ENCODE peak calls at places on chromosome 3, in ten cellular contexts. A, M, X, Y, Z, G, H, C, O and K are unnamed samples.

GRCh38 chr3:99999541-99999940 is 114.8 kb downstream of the FILIP1L start:
- DNase-seq in A (no peak), M (no peak), X (no peak), Y (no peak), Z (no peak), G (no peak), H (no peak), C (no peak), O (no peak), K (no peak)

GRCh38 chr3:31953091-31953490 is 28.0 kb downstream of the OSBPL10 start:
- DNase-seq in A (no peak), M (no peak), X (no peak), Y (no peak), Z (peak), G (no peak), H (peak), C (no peak), O (no peak), K (no peak)

GRCh38 chr3:45665101-45665572 is 24.1 kb upstream of the SACM1L start:
- DNase-seq in A (peak), M (peak), X (peak), Y (no peak), Z (no peak), G (peak), H (peak), C (no peak), O (peak), K (peak)

GRCh38 chr3:166270428-166270827 is 433.2 kb upstream of the BCHE start:
- DNase-seq in A (no peak), M (no peak), X (no peak), Y (no peak), Z (no peak), G (no peak), H (no peak), C (no peak), O (no peak), K (no peak)

GRCh38 chr3:168071535-168071934 is 24.2 kb downstream of the GOLIM4 start:
- DNase-seq in A (no peak), M (no peak), X (no peak), Y (peak), Z (no peak), G (peak), H (no peak), C (peak), O (no peak), K (peak)

GRCh38 chr3:179015551-179016020 is 56.0 kb downstream of the ZMAT3 start:
- DNase-seq in A (peak), M (no peak), X (peak), Y (peak), Z (no peak), G (peak), H (peak), C (peak), O (peak), K (peak)

GRCh38 chr3:37558580-37558979 is 303.1 kb upstream of the CTDSPL start:
- DNase-seq in A (no peak), M (no peak), X (no peak), Y (no peak), Z (no peak), G (no peak), H (no peak), C (no peak), O (no peak), K (no peak)

GRCh38 chr3:141431411-141432378 is 55.1 kb upstream of the RASA2 start:
- DNase-seq in A (no peak), M (no peak), X (no peak), Y (no peak), Z (no peak), G (no peak), H (no peak), C (no peak), O (no peak), K (no peak)

GRCh38 chr3:43522702-43523362 is 99.0 kb downstream of the ANO10 start:
- DNase-seq in A (no peak), M (no peak), X (no peak), Y (peak), Z (no peak), G (peak), H (no peak), C (no peak), O (no peak), K (no peak)

GRCh38 chr3:193594946-193595689 is 2.1 kb downstream of the OPA1 start:
- DNase-seq in A (no peak), M (no peak), X (no peak), Y (peak), Z (no peak), G (no peak), H (no peak), C (no peak), O (no peak), K (no peak)

GRCh38 chr3:43379343-43379742 is 93.0 kb downstream of the SNRK start:
- DNase-seq in A (no peak), M (no peak), X (no peak), Y (peak), Z (peak), G (no peak), H (no peak), C (no peak), O (no peak), K (no peak)

GRCh38 chr3:98890181-98890882 is 11.2 kb downstream of the DCBLD2 start:
- DNase-seq in A (no peak), M (no peak), X (no peak), Y (peak), Z (no peak), G (no peak), H (no peak), C (no peak), O (no peak), K (no peak)

GRCh38 chr3:7999363-7999762 is 502.3 kb upstream of the LMCD1 start:
- DNase-seq in A (no peak), M (peak), X (peak), Y (peak), Z (no peak), G (no peak), H (no peak), C (no peak), O (no peak), K (peak)

GRCh38 chr3:185070491-185071335 is 82.1 kb downstream of the C3orf70 start:
- DNase-seq in A (no peak), M (peak), X (peak), Y (peak), Z (no peak), G (peak), H (peak), C (no peak), O (no peak), K (peak)

GRCh38 chr3:166190360-166190759 is 353.1 kb upstream of the BCHE start:
- DNase-seq in A (no peak), M (no peak), X (no peak), Y (peak), Z (no peak), G (peak), H (no peak), C (peak), O (no peak), K (peak)

GRCh38 chr3:182784542-182784941 is 8.8 kb upstream of the ATP11B start:
- DNase-seq in A (no peak), M (no peak), X (no peak), Y (no peak), Z (no peak), G (no peak), H (no peak), C (no peak), O (no peak), K (no peak)

GRCh38 chr3:27545061-27545460 is 60.9 kb upstream of the SLC4A7 start:
- DNase-seq in A (no peak), M (no peak), X (no peak), Y (peak), Z (no peak), G (no peak), H (no peak), C (no peak), O (no peak), K (no peak)

GRCh38 chr3:37988931-37989525 is 1.6 kb upstream of the VILL start:
- DNase-seq in A (no peak), M (no peak), X (no peak), Y (no peak), Z (no peak), G (no peak), H (no peak), C (no peak), O (no peak), K (no peak)

GRCh38 chr3:166362698-166363097 is 525.5 kb upstream of the BCHE start:
- DNase-seq in A (no peak), M (no peak), X (no peak), Y (peak), Z (no peak), G (no peak), H (no peak), C (no peak), O (no peak), K (peak)

GRCh38 chr3:12478326-12478725 is 6.0 kb upstream of the TSEN2 start:
- DNase-seq in A (no peak), M (no peak), X (no peak), Y (no peak), Z (no peak), G (no peak), H (no peak), C (no peak), O (no peak), K (no peak)

GRCh38 chr3:42228796-42229195 is 37.2 kb downstream of the CCK start:
- DNase-seq in A (peak), M (no peak), X (no peak), Y (no peak), Z (no peak), G (peak), H (peak), C (no peak), O (no peak), K (peak)

GRCh38 chr3:59364471-59364870 is 314.6 kb upstream of the CFAP20DC start:
- DNase-seq in A (no peak), M (no peak), X (no peak), Y (peak), Z (no peak), G (no peak), H (no peak), C (no peak), O (no peak), K (no peak)

DNA sequence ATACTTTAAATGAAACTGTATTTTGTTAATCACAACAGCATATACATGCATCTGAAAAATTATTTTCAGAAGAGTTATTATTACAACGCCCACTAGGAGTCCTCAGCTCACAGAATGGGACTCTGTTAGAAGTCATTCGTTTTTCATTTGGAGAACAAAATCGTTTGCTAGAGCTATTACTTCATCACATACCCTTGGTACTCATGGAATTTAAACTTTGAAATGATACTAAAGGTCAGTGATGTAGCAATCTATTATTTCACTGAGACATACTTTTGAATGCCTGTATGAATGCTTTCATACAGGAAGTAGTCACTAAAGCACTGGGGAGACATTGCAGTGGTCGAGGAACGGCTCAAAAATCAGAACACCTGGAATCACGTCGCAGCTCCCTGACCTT is 198.1 kb downstream of the MBNL1 start:
- DNase-seq in A (no peak), M (no peak), X (no peak), Y (peak), Z (no peak), G (peak), H (peak), C (no peak), O (no peak), K (peak)
- TF ChIP-seq CTCF in A (peak), M (peak), X (no peak), Y (peak), Z (peak), G (peak), H (peak), C (peak), O (peak), K (peak)

DNA sequence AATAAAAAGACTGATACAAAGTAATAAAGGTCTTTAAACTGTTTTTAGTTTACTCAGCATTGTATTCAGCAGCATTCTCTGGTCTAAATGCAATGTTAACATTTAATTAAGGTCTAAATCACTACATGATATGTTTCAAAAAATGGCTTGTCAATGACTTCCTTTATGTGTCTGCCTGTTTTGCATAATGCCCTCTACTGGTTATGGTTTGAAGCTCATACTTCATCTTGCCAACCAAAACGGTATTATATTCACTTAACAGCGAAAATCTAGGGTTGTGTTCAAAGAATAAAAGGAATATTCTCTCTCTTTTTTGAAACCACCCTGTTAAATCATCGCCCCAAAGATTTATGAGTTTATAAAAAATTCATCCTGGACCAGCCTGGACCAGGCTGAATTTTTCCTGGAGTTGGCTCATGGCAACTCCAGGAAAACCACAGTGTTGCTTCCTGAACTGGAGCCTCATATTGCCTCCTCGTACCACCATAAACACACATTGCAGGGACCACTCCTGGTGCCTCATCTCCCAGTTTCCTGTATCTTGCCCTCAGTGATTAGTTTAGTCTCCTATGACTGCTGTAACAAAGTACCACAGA is 6.7 kb upstream of the NCEH1 start:
- DNase-seq in A (no peak), M (no peak), X (no peak), Y (no peak), Z (peak), G (peak), H (peak), C (no peak), O (no peak), K (peak)
- TF ChIP-seq CTCF in A (no peak), M (peak), X (no peak), Y (no peak), Z (peak), G (peak), H (peak), C (peak), O (peak), K (peak)

GRCh38 chr3:44529927-44530326 is 25.1 kb upstream of the ZKSCAN7 start:
- DNase-seq in A (no peak), M (no peak), X (peak), Y (no peak), Z (no peak), G (no peak), H (peak), C (no peak), O (no peak), K (peak)
- TF ChIP-seq CTCF in A (peak), M (peak), X (no peak), Y (peak), Z (no peak), G (no peak), H (peak), C (no peak), O (peak), K (no peak)

GRCh38 chr3:69856965-69857364 is 117.7 kb downstream of the MITF start:
- DNase-seq in A (no peak), M (no peak), X (no peak), Y (no peak), Z (no peak), G (no peak), H (no peak), C (no peak), O (no peak), K (no peak)

GRCh38 chr3:69853033-69853432 is 113.8 kb downstream of the MITF start:
- DNase-seq in A (no peak), M (no peak), X (no peak), Y (no peak), Z (no peak), G (no peak), H (no peak), C (no peak), O (no peak), K (no peak)

GRCh38 chr3:69850849-69851248 is 111.6 kb downstream of the MITF start:
- DNase-seq in A (no peak), M (no peak), X (no peak), Y (no peak), Z (no peak), G (no peak), H (no peak), C (no peak), O (no peak), K (no peak)

GRCh38 chr3:69861556-69861955 is 122.3 kb downstream of the MITF start:
- DNase-seq in A (no peak), M (no peak), X (no peak), Y (no peak), Z (no peak), G (no peak), H (no peak), C (no peak), O (no peak), K (no peak)

GRCh38 chr3:69855436-69856162 is 116.3 kb downstream of the MITF start:
- DNase-seq in A (no peak), M (no peak), X (no peak), Y (peak), Z (no peak), G (peak), H (no peak), C (no peak), O (no peak), K (peak)
- TF ChIP-seq CTCF in A (no peak), M (peak), X (no peak), Y (peak), Z (peak), G (peak), H (no peak), C (peak), O (no peak), K (peak)

GRCh38 chr3:10855871-10856662 is 40.0 kb downstream of the SLC6A11 start:
- DNase-seq in A (no peak), M (no peak), X (peak), Y (no peak), Z (no peak), G (peak), H (peak), C (no peak), O (no peak), K (no peak)
- TF ChIP-seq CTCF in A (no peak), M (peak), X (peak), Y (peak), Z (no peak), G (no peak), H (peak), C (peak), O (no peak), K (no peak)

GRCh38 chr3:14411166-14411526 is 8.7 kb downstream of the SLC6A6 start:
- DNase-seq in A (no peak), M (no peak), X (no peak), Y (no peak), Z (no peak), G (peak), H (no peak), C (no peak), O (no peak), K (no peak)

GRCh38 chr3:14413381-14414071 is 11.1 kb downstream of the SLC6A6 start:
- DNase-seq in A (no peak), M (no peak), X (peak), Y (peak), Z (no peak), G (peak), H (no peak), C (no peak), O (no peak), K (peak)

GRCh38 chr3:14412831-14413380 is 10.5 kb downstream of the SLC6A6 start:
- DNase-seq in A (no peak), M (peak), X (peak), Y (no peak), Z (no peak), G (no peak), H (no peak), C (no peak), O (no peak), K (no peak)

GRCh38 chr3:14410501-14411165 is 8.2 kb downstream of the SLC6A6 start:
- DNase-seq in A (no peak), M (no peak), X (no peak), Y (peak), Z (no peak), G (peak), H (peak), C (peak), O (no peak), K (peak)

GRCh38 chr3:14411988-14412387 is 9.6 kb downstream of the SLC6A6 start:
- DNase-seq in A (no peak), M (peak), X (peak), Y (no peak), Z (no peak), G (peak), H (no peak), C (no peak), O (no peak), K (no peak)
- TF ChIP-seq CTCF in A (no peak), M (peak), X (no peak), Y (no peak), Z (no peak), G (no peak), H (no peak), C (peak), O (no peak), K (no peak)

GRCh38 chr3:139457066-139457465 is 19.2 kb downstream of the RBP2 start:
- DNase-seq in A (no peak), M (no peak), X (no peak), Y (peak), Z (no peak), G (no peak), H (no peak), C (no peak), O (no peak), K (no peak)

GRCh38 chr3:139458348-139458747 is 18.0 kb downstream of the RBP2 start:
- DNase-seq in A (no peak), M (no peak), X (no peak), Y (no peak), Z (no peak), G (no peak), H (no peak), C (no peak), O (no peak), K (no peak)

GRCh38 chr3:139456391-139456790 is 19.9 kb downstream of the RBP2 start:
- DNase-seq in A (no peak), M (no peak), X (no peak), Y (no peak), Z (no peak), G (no peak), H (no peak), C (no peak), O (no peak), K (no peak)

GRCh38 chr3:139460096-139460495 is 16.2 kb downstream of the RBP2 start:
- DNase-seq in A (no peak), M (no peak), X (no peak), Y (no peak), Z (no peak), G (no peak), H (no peak), C (no peak), O (no peak), K (no peak)

GRCh38 chr3:139455855-139456254 is 20.5 kb downstream of the RBP2 start:
- DNase-seq in A (no peak), M (no peak), X (no peak), Y (no peak), Z (no peak), G (no peak), H (peak), C (no peak), O (no peak), K (no peak)
- TF ChIP-seq CTCF in A (peak), M (peak), X (peak), Y (no peak), Z (no peak), G (no peak), H (no peak), C (no peak), O (no peak), K (no peak)

DNA sequence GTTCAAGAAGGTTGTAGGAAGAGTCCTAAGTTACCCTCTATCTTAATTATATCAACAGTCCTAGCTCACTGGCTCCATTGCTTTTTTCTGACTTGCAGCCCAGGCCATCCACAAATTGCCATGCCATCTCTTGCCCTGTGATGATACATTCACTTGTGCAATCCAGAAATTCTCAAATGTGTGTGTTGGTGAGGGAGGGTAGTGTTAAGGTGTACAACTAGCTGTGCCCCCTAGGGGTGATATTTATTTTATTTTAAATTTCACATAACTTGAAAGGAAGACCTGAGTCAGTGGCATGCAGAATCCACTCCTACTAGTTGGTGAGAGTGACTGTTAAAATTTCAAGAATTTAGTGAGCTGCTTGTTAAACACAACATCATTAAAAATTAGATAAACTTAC is 156.1 kb upstream of the ANKRD28 start:
- DNase-seq in A (no peak), M (no peak), X (no peak), Y (no peak), Z (no peak), G (peak), H (peak), C (no peak), O (no peak), K (peak)
- TF ChIP-seq CTCF in A (no peak), M (peak), X (no peak), Y (no peak), Z (no peak), G (peak), H (peak), C (no peak), O (peak), K (no peak)